ENCODE peak calls at places on chromosome 18, in seven cellular contexts. K is NCI-H446; T is cardiac septum; M is NCI-H748 treated with DMSO at 0.1 percent for 48 hours; E is amniotic stem cell; J is effector memory CD8-positive, alpha-beta T cell; C is stimulated activated CD4-positive, alpha-beta T cell treated with anti-CD3 and anti-CD28 coated beads, Interleukin-4, amount 100 ng/mL, for 4 hours. N is an unnamed sample.

GRCh38 chr18:60469396-60469795 is 96.8 kb upstream of the MC4R start:
- DNase-seq in K (no peak), T (no peak), M (no peak), E (no peak), J (no peak), C (no peak), N (no peak)

GRCh38 chr18:48778344-48779011 is 172.3 kb downstream of the SMAD7 start:
- DNase-seq in K (no peak), T (no peak), M (no peak), E (no peak), J (no peak), C (no peak), N (no peak)

GRCh38 chr18:8332286-8332685 is 277.0 kb upstream of the RAB12 start:
- DNase-seq in K (no peak), T (no peak), M (no peak), E (no peak), J (no peak), C (no peak), N (no peak)

GRCh38 chr18:42412896-42413295 is 457.9 kb downstream of the PIK3C3 start:
- DNase-seq in K (no peak), T (no peak), M (no peak), E (no peak), J (no peak), C (no peak), N (peak)

GRCh38 chr18:48827321-48828200 is 123.2 kb downstream of the SMAD7 start:
- DNase-seq in K (no peak), T (peak), M (peak), E (peak), J (no peak), C (no peak), N (no peak)

GRCh38 chr18:76955529-76956170 is 133.3 kb downstream of the ZNF236 start:
- DNase-seq in K (no peak), T (no peak), M (no peak), E (no peak), J (no peak), C (no peak), N (no peak)

GRCh38 chr18:25669741-25670140 is 317.8 kb upstream of the ZNF521 start:
- DNase-seq in K (no peak), T (no peak), M (peak), E (no peak), J (no peak), C (no peak), N (no peak)

GRCh38 chr18:78495550-78495949 is 484.1 kb upstream of the SALL3 start:
- DNase-seq in K (no peak), T (no peak), M (no peak), E (no peak), J (no peak), C (no peak), N (no peak)

GRCh38 chr18:13471971-13472628 is 253.5 kb downstream of the LDLRAD4 start:
- DNase-seq in K (no peak), T (peak), M (no peak), E (no peak), J (no peak), C (no peak), N (no peak)

GRCh38 chr18:13890962-13891361 is 24.4 kb downstream of the MC2R start:
- DNase-seq in K (no peak), T (no peak), M (no peak), E (no peak), J (no peak), C (no peak), N (no peak)

GRCh38 chr18:13879937-13880336 is 35.4 kb downstream of the MC2R start:
- DNase-seq in K (no peak), T (no peak), M (no peak), E (no peak), J (no peak), C (no peak), N (no peak)

GRCh38 chr18:76262956-76263955 is 231.8 kb downstream of the ZNF516 start:
- DNase-seq in K (no peak), T (no peak), M (no peak), E (no peak), J (no peak), C (no peak), N (no peak)

GRCh38 chr18:31512203-31512764 is 14.3 kb downstream of the DSG2 start:
- DNase-seq in K (no peak), T (no peak), M (no peak), E (no peak), J (no peak), C (no peak), N (peak)

GRCh38 chr18:75544496-75544895 is 117.0 kb upstream of the SMIM21 start:
- DNase-seq in K (no peak), T (no peak), M (no peak), E (no peak), J (no peak), C (no peak), N (no peak)

GRCh38 chr18:10409041-10409440 is 45.4 kb upstream of the APCDD1 start:
- DNase-seq in K (no peak), T (no peak), M (no peak), E (no peak), J (no peak), C (no peak), N (no peak)

GRCh38 chr18:57728941-57729511 is 74.1 kb downstream of the ATP8B1 start:
- DNase-seq in K (no peak), T (no peak), M (no peak), E (no peak), J (no peak), C (no peak), N (peak)

GRCh38 chr18:25594351-25594750 is 242.4 kb upstream of the ZNF521 start:
- DNase-seq in K (no peak), T (no peak), M (no peak), E (no peak), J (no peak), C (no peak), N (no peak)

GRCh38 chr18:31657823-31658669 is 26.3 kb downstream of the B4GALT6 start:
- DNase-seq in K (no peak), T (no peak), M (no peak), E (no peak), J (no peak), C (peak), N (no peak)

GRCh38 chr18:62486290-62486964 is 36.4 kb upstream of the ZCCHC2 start:
- DNase-seq in K (no peak), T (no peak), M (no peak), E (peak), J (no peak), C (no peak), N (peak)

GRCh38 chr18:26386002-26386401 is 159.8 kb downstream of the TAF4B start:
- DNase-seq in K (no peak), T (no peak), M (no peak), E (peak), J (no peak), C (no peak), N (peak)

GRCh38 chr18:69758458-69758857 is 189.2 kb downstream of the CD226 start:
- DNase-seq in K (no peak), T (no peak), M (no peak), E (no peak), J (no peak), C (no peak), N (no peak)

GRCh38 chr18:49137585-49137984 is 186.8 kb upstream of the SMAD7 start:
- DNase-seq in K (no peak), T (no peak), M (no peak), E (no peak), J (no peak), C (no peak), N (no peak)

GRCh38 chr18:23684515-23685197 is 4.6 kb upstream of the LAMA3 start:
- DNase-seq in K (no peak), T (no peak), M (no peak), E (peak), J (no peak), C (no peak), N (no peak)

GRCh38 chr18:48955528-48956261 is 4.9 kb upstream of the SMAD7 start:
- DNase-seq in K (no peak), T (peak), M (no peak), E (peak), J (no peak), C (no peak), N (no peak)

GRCh38 chr18:49250819-49251388 is 209.5 kb downstream of the DYM start:
- DNase-seq in K (peak), T (no peak), M (no peak), E (no peak), J (no peak), C (no peak), N (no peak)

GRCh38 chr18:3368193-3368592 is 81.8 kb upstream of the TGIF1 start:
- DNase-seq in K (peak), T (no peak), M (no peak), E (no peak), J (no peak), C (no peak), N (no peak)

GRCh38 chr18:70280007-70280925 is 8.6 kb upstream of the SOCS6 start:
- DNase-seq in K (no peak), T (no peak), M (no peak), E (no peak), J (no peak), C (no peak), N (no peak)

GRCh38 chr18:23835076-23835475 is 145.8 kb downstream of the LAMA3 start:
- DNase-seq in K (no peak), T (no peak), M (no peak), E (no peak), J (no peak), C (no peak), N (no peak)

GRCh38 chr18:48860276-48861180 is 90.2 kb downstream of the SMAD7 start:
- DNase-seq in K (peak), T (no peak), M (no peak), E (no peak), J (no peak), C (no peak), N (no peak)

GRCh38 chr18:44687421-44687820 is 6.7 kb downstream of the SETBP1 start:
- DNase-seq in K (no peak), T (no peak), M (no peak), E (no peak), J (no peak), C (no peak), N (no peak)

GRCh38 chr18:62683935-62684334 is 31.4 kb upstream of the PHLPP1 start:
- DNase-seq in K (no peak), T (no peak), M (no peak), E (no peak), J (no peak), C (no peak), N (no peak)

GRCh38 chr18:49612515-49613033 is 50.7 kb downstream of the LIPG start:
- DNase-seq in K (no peak), T (peak), M (no peak), E (no peak), J (no peak), C (no peak), N (no peak)

GRCh38 chr18:11989966-11990380 is 8.7 kb downstream of the IMPA2 start:
- DNase-seq in K (no peak), T (no peak), M (no peak), E (no peak), J (no peak), C (no peak), N (no peak)